ENCODE peak calls at places on chromosomes 1 and 21, in ten cellular contexts. G, Q, M, N, K, V, I, E, L and S are unnamed samples.

GRCh38 chr1:238364214-238364892 is 473.6 kb upstream of the ZP4 start:
- DNase-seq in M (no peak), I (no peak), E (no peak), K (no peak), G (no peak), L (no peak), V (no peak), Q (no peak), N (no peak), S (no peak)

GRCh38 chr1:150560986-150561829 is 12.0 kb downstream of the ADAMTSL4 start:
- DNase-seq in K (peak; percentile 99), N (peak; percentile 96), E (peak; percentile 96), Q (peak; percentile 91), M (peak; percentile 95), G (peak; percentile 97), V (peak; percentile 94), I (peak; percentile 97), L (peak; percentile 87), S (peak; percentile 96)

GRCh38 chr21:27734146-27734545 is 767.3 kb upstream of the ADAMTS5 start:
- DNase-seq in M (no peak), G (no peak), N (no peak), V (no peak), I (no peak), Q (no peak), E (no peak), L (no peak), K (peak; percentile 91), S (no peak)

GRCh38 chr21:26806734-26807372 is 38.4 kb downstream of the ADAMTS1 start:
- DNase-seq in K (peak; percentile 81), Q (no peak), M (no peak), E (no peak), L (no peak), I (no peak), N (no peak), V (no peak), G (no peak), S (no peak)

GRCh38 chr1:45503462-45504360 is 3.6 kb downstream of the MMACHC start:
- DNase-seq in L (no peak), I (no peak), G (no peak), N (no peak), Q (no peak), V (no peak), M (no peak), E (no peak), K (no peak), S (peak; percentile 58)

GRCh38 chr21:43721939-43722338 is 3.0 kb downstream of the PDXK start:
- DNase-seq in K (no peak), Q (no peak), L (no peak), I (no peak), E (no peak), N (no peak), V (no peak), M (no peak), G (no peak), S (no peak)

GRCh38 chr1:205652984-205653383 is 21.2 kb upstream of the ELK4 start:
- DNase-seq in E (no peak), G (no peak), K (peak; percentile 65), V (no peak), I (no peak), Q (no peak), M (no peak), N (no peak), L (no peak), S (no peak)

GRCh38 chr1:77378723-77379533 is 97.1 kb downstream of the AK5 start:
- DNase-seq in N (no peak), L (no peak), I (no peak), E (no peak), V (no peak), Q (no peak), M (no peak), K (peak; percentile 74), G (no peak), S (no peak)

GRCh38 chr1:27070390-27071048 is 57.9 kb upstream of the TENT5B start:
- DNase-seq in L (no peak), E (no peak), N (no peak), M (no peak), V (no peak), I (no peak), K (no peak), Q (no peak), G (no peak), S (no peak)

GRCh38 chr1:5690878-5691277 is 301.3 kb downstream of the NPHP4 start:
- DNase-seq in V (no peak), Q (no peak), I (no peak), G (no peak), M (no peak), N (no peak), K (no peak), L (no peak), E (no peak), S (no peak)

GRCh38 chr1:54278941-54279422 is 79.0 kb downstream of the MRPL37 start:
- DNase-seq in G (no peak), N (peak; percentile 54), I (peak; percentile 47), E (no peak), K (peak; percentile 75), Q (no peak), L (no peak), V (no peak), M (no peak), S (no peak)

GRCh38 chr1:107430540-107431228 is 289.8 kb downstream of the NTNG1 start:
- DNase-seq in Q (no peak), M (no peak), E (peak; percentile 85), G (no peak), N (no peak), K (peak; percentile 38), L (peak; percentile 20), I (peak; percentile 40), V (no peak), S (no peak)

GRCh38 chr1:12549106-12549459 is 68.9 kb downstream of the DHRS3 start:
- DNase-seq in I (peak; percentile 76), V (no peak), Q (no peak), G (no peak), L (peak; percentile 89), N (peak; percentile 82), K (no peak), M (peak; percentile 52), E (peak; percentile 56), S (peak; percentile 61)

GRCh38 chr1:34166191-34167090 is 1.4 kb upstream of the CSMD2 start:
- DNase-seq in K (no peak), G (no peak), M (no peak), V (no peak), E (no peak), Q (no peak), L (no peak), N (no peak), I (peak; percentile 69), S (no peak)

GRCh38 chr1:27787895-27788294 is 14.9 kb downstream of the STX12 start:
- DNase-seq in V (no peak), M (no peak), Q (no peak), G (no peak), N (no peak), K (peak; percentile 68), E (no peak), L (no peak), I (no peak), S (no peak)

GRCh38 chr1:88434836-88435235 is 249.2 kb upstream of the PKN2 start:
- DNase-seq in G (no peak), V (no peak), I (no peak), E (no peak), K (no peak), M (no peak), L (no peak), Q (no peak), N (no peak), S (no peak)

GRCh38 chr1:204806943-204807624 is 63.6 kb upstream of the NFASC start:
- DNase-seq in I (peak; percentile 87), N (peak; percentile 86), K (peak; percentile 57), V (peak; percentile 76), Q (peak; percentile 54), L (peak; percentile 96), E (peak; percentile 92), M (peak; percentile 70), G (peak; percentile 93), S (peak; percentile 90)

GRCh38 chr1:29822895-29823294 is 586.6 kb downstream of the PTPRU start:
- DNase-seq in K (no peak), N (no peak), E (no peak), G (no peak), Q (no peak), M (no peak), I (no peak), V (no peak), L (no peak), S (no peak)

DNA sequence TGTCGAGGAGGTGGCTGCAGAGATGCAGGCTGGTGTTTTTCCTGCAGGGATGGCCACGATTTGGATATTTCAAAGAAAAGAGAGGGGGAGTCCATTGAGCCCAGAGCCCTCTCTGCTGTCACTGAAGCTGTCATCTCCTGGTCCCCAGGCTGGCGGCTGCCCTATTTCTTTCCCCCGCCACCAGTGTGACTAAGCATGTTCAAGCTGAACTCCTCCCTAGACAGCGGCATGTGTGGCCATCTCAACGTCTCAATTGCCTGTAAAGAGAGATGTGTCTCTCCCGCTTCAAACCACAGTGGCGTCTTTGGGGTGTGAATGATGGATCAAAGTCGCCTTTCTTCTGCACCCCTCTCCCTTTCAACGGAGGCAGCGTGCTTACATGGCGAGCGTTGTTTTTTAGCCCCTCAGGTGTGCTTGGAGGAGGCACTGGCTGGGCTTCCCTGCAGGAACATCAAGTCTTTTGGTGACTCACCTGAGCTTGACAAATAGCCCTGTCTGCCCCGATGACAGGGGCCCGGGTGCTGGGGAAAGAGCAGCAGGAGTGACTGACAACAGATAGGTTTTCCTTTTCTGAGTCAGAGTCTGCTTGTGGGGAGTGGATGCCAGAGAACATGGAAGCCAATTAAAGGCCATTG is 346.4 kb upstream of the AJAP1 start:
- DNase-seq in I (no peak), E (no peak), L (no peak), G (no peak), K (no peak), V (no peak), Q (no peak), M (peak; percentile 24), N (no peak), S (no peak)
- TF ChIP-seq POLR2A in I (no peak), E (no peak), L (no peak), G (no peak), K (no peak), V (no peak), Q (no peak), M (no peak), N (no peak), S (no peak)

GRCh38 chr1:16132325-16132785 is 23.5 kb downstream of the EPHA2 start:
- DNase-seq in M (no peak), I (no peak), G (no peak), L (no peak), K (no peak), N (no peak), E (no peak), V (no peak), Q (no peak), S (no peak)
- H3K36me3 ChIP-seq in M (no peaks in the 10 kb centered on the region), I (peaks cover 85% of the 10 kb centered on the region), G (no peaks in the 10 kb centered on the region), L (no peaks in the 10 kb centered on the region), K (peaks cover 85% of the 10 kb centered on the region), N (no peaks in the 10 kb centered on the region), E (no peaks in the 10 kb centered on the region), V (peaks cover 87% of the 10 kb centered on the region), Q (peaks cover 10% of the 10 kb centered on the region), S (peaks cover 70% of the 10 kb centered on the region)

GRCh38 chr1:16903054-16903453 is 7.3 kb downstream of the RNU1-2 start:
- DNase-seq in E (no peak), V (no peak), G (no peak), M (no peak), N (no peak), K (peak; percentile 71), Q (no peak), I (no peak), L (no peak), S (no peak)
- TF ChIP-seq POLR2A in E (no peak), V (no peak), G (no peak), M (no peak), N (no peak), K (no peak), Q (no peak), I (peak; percentile 19), L (no peak), S (no peak)

GRCh38 chr1:160342520-160342919 is 530 bp downstream of the COPA start:
- DNase-seq in G (no peak), N (no peak), I (peak; percentile 29), E (no peak), L (no peak), K (no peak), Q (no peak), V (no peak), M (no peak), S (no peak)
- H3K36me3 ChIP-seq in G (no peaks in the 10 kb centered on the region), N (no peaks in the 10 kb centered on the region), I (peaks cover 32% of the 10 kb centered on the region), E (no peaks in the 10 kb centered on the region), L (peaks cover 67% of the 10 kb centered on the region), K (peaks cover 12% of the 10 kb centered on the region), Q (peaks cover 8% of the 10 kb centered on the region), V (peaks cover 29% of the 10 kb centered on the region), M (peaks cover 4% of the 10 kb centered on the region), S (peaks cover 26% of the 10 kb centered on the region)